ENCODE peak calls at places on chromosomes 7 and 10, in seven cellular contexts. F is aorta; O is cardiac muscle cell; A is ovary; J is CD4-positive, alpha-beta memory T cell; H is GM23248; U is fibroblast of lung. W is an unnamed sample.

GRCh38 chr10:129901389-129902045 is 62.6 kb downstream of the EBF3 start:
- DNase-seq in U (no peak), O (no peak), H (no peak), F (no peak), A (no peak), J (no peak), W (no peak)

GRCh38 chr7:129351320-129351719 is 82.9 kb upstream of the STRIP2 start:
- DNase-seq in J (no peak), H (peak), F (no peak), A (no peak), O (no peak), U (no peak), W (no peak)

GRCh38 chr10:23063387-23064287 is 31.7 kb upstream of the MSRB2 start:
- DNase-seq in A (no peak), H (peak), U (peak), J (no peak), F (no peak), O (no peak), W (no peak)

GRCh38 chr7:142188159-142188558 is 69.7 kb downstream of the PRSS58 start:
- DNase-seq in F (no peak), O (no peak), J (no peak), H (peak), U (no peak), A (no peak), W (no peak)

GRCh38 chr10:129868470-129869035 is 95.5 kb downstream of the EBF3 start:
- DNase-seq in U (no peak), F (no peak), H (no peak), A (no peak), J (no peak), O (no peak), W (no peak)

GRCh38 chr10:103600956-103601569 is 107.6 kb downstream of the NEURL1 start:
- DNase-seq in A (no peak), J (no peak), U (no peak), H (no peak), F (peak), O (no peak), W (no peak)

GRCh38 chr10:129849452-129849750 is 114.7 kb downstream of the EBF3 start:
- DNase-seq in U (no peak), H (no peak), J (no peak), A (no peak), O (no peak), F (no peak), W (no peak)

GRCh38 chr7:43625977-43626376 is 43.1 kb downstream of the STK17A start:
- DNase-seq in J (no peak), H (no peak), F (no peak), U (no peak), O (no peak), A (no peak), W (no peak)

GRCh38 chr10:96614515-96614914 is 27.7 kb upstream of the TM9SF3 start:
- DNase-seq in A (no peak), J (no peak), O (peak), H (peak), U (peak), F (no peak), W (no peak)

GRCh38 chr10:119466655-119467054 is 75.9 kb downstream of the RGS10 start:
- DNase-seq in O (no peak), A (no peak), F (no peak), U (no peak), H (no peak), J (peak), W (no peak)

GRCh38 chr10:69328346-69328687 is 50.0 kb downstream of the HK1 start:
- DNase-seq in U (no peak), H (no peak), F (no peak), A (no peak), O (no peak), J (no peak), W (no peak)

GRCh38 chr7:153401795-153402720 is 642.5 kb downstream of the ACTR3B start:
- DNase-seq in O (no peak), A (no peak), J (no peak), U (no peak), F (no peak), H (no peak), W (no peak)
- H3K27ac ChIP-seq in O (no peak), A (no peak), J (no peak), U (no peak), F (no peak), H (no peak), W (no peak)

GRCh38 chr7:27142562-27143021 is 889 bp downstream of the HOXA5 start:
- DNase-seq in U (no peak), O (no peak), A (no peak), H (no peak), F (no peak), J (no peak), W (peak)

GRCh38 chr7:27145167-27145883 is 1.8 kb upstream of the HOXA5 start:
- DNase-seq in U (no peak), A (no peak), O (no peak), F (no peak), H (no peak), J (no peak), W (peak)

GRCh38 chr7:27143022-27143949 is at the start of gene HOXA5:
- DNase-seq in F (peak), H (no peak), A (peak), O (no peak), J (no peak), U (peak), W (peak)

GRCh38 chr7:27144799-27145166 is 1.3 kb upstream of the HOXA5 start:
- DNase-seq in F (no peak), A (no peak), U (no peak), J (no peak), H (no peak), O (no peak), W (peak)

DNA sequence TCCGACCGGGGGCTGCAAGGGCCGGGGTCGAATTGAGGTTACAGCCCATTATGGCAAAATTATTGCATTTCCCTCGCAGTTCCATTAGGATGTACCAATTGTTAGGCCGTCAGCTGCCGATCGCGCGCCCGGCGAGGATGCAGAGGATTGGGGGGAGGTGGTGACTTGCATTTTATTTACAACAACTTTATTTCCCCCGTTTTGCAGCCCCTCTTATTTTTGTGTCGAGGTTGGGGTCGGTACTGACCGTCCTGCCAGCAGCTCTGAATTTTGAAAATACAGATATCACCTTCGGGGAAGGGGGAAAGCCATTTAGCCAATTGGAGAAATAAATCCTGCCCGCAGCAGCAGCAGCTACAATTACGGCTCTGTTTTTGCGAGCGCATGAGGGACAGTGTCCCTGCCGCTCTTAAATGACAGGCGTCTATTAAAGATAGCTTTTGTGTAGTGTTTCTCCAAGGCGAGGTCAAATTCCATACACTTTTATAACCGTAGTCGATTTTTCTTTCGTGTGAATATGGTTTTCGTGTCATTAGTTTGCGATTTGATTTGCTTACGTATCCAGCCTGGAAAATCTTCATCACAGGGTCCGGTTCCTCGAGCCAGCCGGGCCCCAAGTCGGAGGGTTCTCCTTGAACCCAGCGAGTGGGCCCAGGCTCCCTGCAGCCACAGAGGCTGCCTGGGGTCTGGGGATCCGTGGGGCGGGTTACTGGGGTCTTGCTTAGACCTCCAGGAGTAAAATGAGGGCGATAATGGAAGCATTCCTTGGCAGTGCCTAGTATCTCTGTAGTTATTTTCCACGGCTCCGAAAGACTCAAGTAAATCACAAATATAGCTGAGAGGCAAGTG is 693 bp upstream of the HOXA5 start:
- DNase-seq in J (no peak), U (peak), O (no peak), A (no peak), H (no peak), F (no peak), W (no peak)
- H3K4me3 ChIP-seq in J (no peak), U (peak), O (no peak), A (no peak), H (no peak), F (no peak), W (no peak)

DNA sequence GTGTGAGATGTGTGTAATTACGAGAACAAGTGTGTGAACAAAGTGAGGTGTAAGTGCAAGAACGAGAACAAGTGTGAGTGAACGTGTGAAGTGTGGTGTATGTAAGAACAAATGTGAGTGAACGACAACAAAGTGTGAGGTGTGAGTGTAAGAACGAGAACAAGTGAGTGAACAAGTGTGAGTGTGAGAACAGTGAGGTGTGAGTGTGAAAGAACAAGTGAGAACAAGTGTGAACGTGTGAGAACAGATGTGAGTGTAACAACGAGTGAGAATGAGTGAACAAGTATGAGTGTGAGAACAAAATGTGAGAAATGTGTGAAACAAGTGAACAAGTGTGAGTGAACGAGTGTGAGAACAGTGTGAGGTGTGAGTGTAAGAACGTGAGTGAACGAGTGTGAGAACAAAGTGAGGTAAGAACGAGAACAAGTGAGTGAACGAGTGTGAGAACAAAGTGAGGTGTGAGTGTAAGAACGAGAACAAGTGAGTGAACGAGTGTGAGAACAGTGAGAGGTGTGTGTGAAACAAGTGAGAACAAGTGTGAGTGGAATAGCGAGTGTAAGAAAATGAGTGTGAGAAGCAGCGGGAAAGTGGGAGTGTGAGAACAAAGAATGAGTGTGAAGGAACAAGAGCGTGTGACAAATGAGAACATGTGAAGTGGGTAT is 47.2 kb downstream of the ESYT2 start:
- DNase-seq in F (no peak), U (no peak), O (no peak), J (no peak), A (no peak), H (no peak), W (no peak)
- H3K27ac ChIP-seq in F (no peak), U (no peak), O (no peak), J (no peak), A (no peak), H (no peak), W (no peak)

GRCh38 chr7:64313740-64314491 is at the start of gene ZNF736:
- DNase-seq in A (peak), U (peak), J (peak), F (peak), H (peak), O (peak), W (peak)
- H3K4me3 ChIP-seq in A (peak), U (peak), J (peak), F (peak), H (peak), O (peak), W (peak)

GRCh38 chr10:95550073-95550672 is 11.0 kb downstream of the SORBS1 start:
- DNase-seq in J (no peak), O (no peak), F (no peak), A (no peak), U (no peak), H (no peak), W (no peak)
- H3K27ac ChIP-seq in J (no peak), O (peak), F (no peak), A (no peak), U (no peak), H (no peak), W (no peak)

W was measured in Peyer's patch.